ENCODE peak calls at places on chromosomes 5 and 9, in eight cellular contexts. One of them, this sample, is unnamed.

GRCh38 chr5:14417232-14417730 is 164.3 kb upstream of the OTULINL start:
- DNase-seq in EL: no peak
- DNase-seq in choroid plexus epithelial cell: peak; percentile 90
- DNase-seq in memory B cell: no peak
- DNase-seq in anterior cingulate cortex: no peak
- DNase-seq in NCI-H526 treated with DMSO at 0.1 percent for 48 hours: no peak
- DNase-seq in kidney: no peak
- DNase-seq in activated CD8-positive, alpha-beta memory T cell treated with anti-CD3 and anti-CD28 coated beads, Interleukin-2, amount 50 U/mL, for 48 hours: no peak
- DNase-seq in this sample: no peak

GRCh38 chr5:58761418-58761817 is 178.5 kb downstream of the RAB3C start:
- DNase-seq in EL: no peak
- DNase-seq in choroid plexus epithelial cell: no peak
- DNase-seq in memory B cell: no peak
- DNase-seq in anterior cingulate cortex: no peak
- DNase-seq in NCI-H526 treated with DMSO at 0.1 percent for 48 hours: no peak
- DNase-seq in kidney: no peak
- DNase-seq in activated CD8-positive, alpha-beta memory T cell treated with anti-CD3 and anti-CD28 coated beads, Interleukin-2, amount 50 U/mL, for 48 hours: no peak
- DNase-seq in this sample: no peak

GRCh38 chr5:125559296-125559695 is 812.9 kb upstream of the ZNF608 start:
- DNase-seq in EL: peak; percentile 90
- DNase-seq in choroid plexus epithelial cell: peak; percentile 97
- DNase-seq in memory B cell: no peak
- DNase-seq in anterior cingulate cortex: no peak
- DNase-seq in NCI-H526 treated with DMSO at 0.1 percent for 48 hours: no peak
- DNase-seq in kidney: no peak
- DNase-seq in activated CD8-positive, alpha-beta memory T cell treated with anti-CD3 and anti-CD28 coated beads, Interleukin-2, amount 50 U/mL, for 48 hours: no peak
- DNase-seq in this sample: no peak

GRCh38 chr5:5424736-5425135 is 2.3 kb downstream of the ICE1 start:
- DNase-seq in EL: no peak
- DNase-seq in choroid plexus epithelial cell: no peak
- DNase-seq in memory B cell: no peak
- DNase-seq in anterior cingulate cortex: no peak
- DNase-seq in NCI-H526 treated with DMSO at 0.1 percent for 48 hours: no peak
- DNase-seq in kidney: no peak
- DNase-seq in activated CD8-positive, alpha-beta memory T cell treated with anti-CD3 and anti-CD28 coated beads, Interleukin-2, amount 50 U/mL, for 48 hours: peak; percentile 62
- DNase-seq in this sample: no peak

GRCh38 chr5:12703254-12703653 is 799.0 kb upstream of the CTNND2 start:
- DNase-seq in EL: no peak
- DNase-seq in choroid plexus epithelial cell: no peak
- DNase-seq in memory B cell: no peak
- DNase-seq in anterior cingulate cortex: no peak
- DNase-seq in NCI-H526 treated with DMSO at 0.1 percent for 48 hours: no peak
- DNase-seq in kidney: no peak
- DNase-seq in activated CD8-positive, alpha-beta memory T cell treated with anti-CD3 and anti-CD28 coated beads, Interleukin-2, amount 50 U/mL, for 48 hours: no peak
- DNase-seq in this sample: no peak

GRCh38 chr5:180130876-180131740 is 59.5 kb upstream of the RNF130 start:
- DNase-seq in EL: no peak
- DNase-seq in choroid plexus epithelial cell: peak; percentile 3
- DNase-seq in memory B cell: no peak
- DNase-seq in anterior cingulate cortex: no peak
- DNase-seq in NCI-H526 treated with DMSO at 0.1 percent for 48 hours: no peak
- DNase-seq in kidney: peak; percentile 53
- DNase-seq in activated CD8-positive, alpha-beta memory T cell treated with anti-CD3 and anti-CD28 coated beads, Interleukin-2, amount 50 U/mL, for 48 hours: peak; percentile 29
- DNase-seq in this sample: no peak

GRCh38 chr5:41256400-41256799 is 43.1 kb upstream of the C6 start:
- DNase-seq in EL: no peak
- DNase-seq in choroid plexus epithelial cell: peak; percentile 51
- DNase-seq in memory B cell: no peak
- DNase-seq in anterior cingulate cortex: no peak
- DNase-seq in NCI-H526 treated with DMSO at 0.1 percent for 48 hours: no peak
- DNase-seq in kidney: no peak
- DNase-seq in activated CD8-positive, alpha-beta memory T cell treated with anti-CD3 and anti-CD28 coated beads, Interleukin-2, amount 50 U/mL, for 48 hours: no peak
- DNase-seq in this sample: peak; percentile 36

GRCh38 chr5:172921906-172922305 is 37.3 kb upstream of the RPL26L1 start:
- DNase-seq in EL: no peak
- DNase-seq in choroid plexus epithelial cell: no peak
- DNase-seq in memory B cell: no peak
- DNase-seq in anterior cingulate cortex: no peak
- DNase-seq in NCI-H526 treated with DMSO at 0.1 percent for 48 hours: no peak
- DNase-seq in kidney: no peak
- DNase-seq in activated CD8-positive, alpha-beta memory T cell treated with anti-CD3 and anti-CD28 coated beads, Interleukin-2, amount 50 U/mL, for 48 hours: no peak
- DNase-seq in this sample: no peak

GRCh38 chr5:126267435-126267834 is 155.8 kb upstream of the GRAMD2B start:
- DNase-seq in EL: no peak
- DNase-seq in choroid plexus epithelial cell: no peak
- DNase-seq in memory B cell: no peak
- DNase-seq in anterior cingulate cortex: no peak
- DNase-seq in NCI-H526 treated with DMSO at 0.1 percent for 48 hours: no peak
- DNase-seq in kidney: no peak
- DNase-seq in activated CD8-positive, alpha-beta memory T cell treated with anti-CD3 and anti-CD28 coated beads, Interleukin-2, amount 50 U/mL, for 48 hours: no peak
- DNase-seq in this sample: no peak

GRCh38 chr9:76676857-76677256 is 87.4 kb upstream of the PCA3 start:
- DNase-seq in EL: no peak
- DNase-seq in choroid plexus epithelial cell: no peak
- DNase-seq in memory B cell: no peak
- DNase-seq in anterior cingulate cortex: no peak
- DNase-seq in NCI-H526 treated with DMSO at 0.1 percent for 48 hours: no peak
- DNase-seq in kidney: no peak
- DNase-seq in activated CD8-positive, alpha-beta memory T cell treated with anti-CD3 and anti-CD28 coated beads, Interleukin-2, amount 50 U/mL, for 48 hours: no peak
- DNase-seq in this sample: no peak

GRCh38 chr9:109766351-109766750 is 13.6 kb upstream of the PALM2AKAP2 start:
- DNase-seq in EL: peak; percentile 94
- DNase-seq in choroid plexus epithelial cell: peak; percentile 74
- DNase-seq in memory B cell: no peak
- DNase-seq in anterior cingulate cortex: no peak
- DNase-seq in NCI-H526 treated with DMSO at 0.1 percent for 48 hours: no peak
- DNase-seq in kidney: no peak
- DNase-seq in activated CD8-positive, alpha-beta memory T cell treated with anti-CD3 and anti-CD28 coated beads, Interleukin-2, amount 50 U/mL, for 48 hours: no peak
- DNase-seq in this sample: no peak

GRCh38 chr5:19058216-19058615 is 929.8 kb downstream of the CDH18 start:
- DNase-seq in EL: no peak
- DNase-seq in choroid plexus epithelial cell: no peak
- DNase-seq in memory B cell: no peak
- DNase-seq in anterior cingulate cortex: no peak
- DNase-seq in NCI-H526 treated with DMSO at 0.1 percent for 48 hours: no peak
- DNase-seq in kidney: no peak
- DNase-seq in activated CD8-positive, alpha-beta memory T cell treated with anti-CD3 and anti-CD28 coated beads, Interleukin-2, amount 50 U/mL, for 48 hours: no peak
- DNase-seq in this sample: no peak

GRCh38 chr9:91640428-91640827 is 216.8 kb upstream of the NFIL3 start:
- DNase-seq in EL: no peak
- DNase-seq in choroid plexus epithelial cell: no peak
- DNase-seq in memory B cell: no peak
- DNase-seq in anterior cingulate cortex: no peak
- DNase-seq in NCI-H526 treated with DMSO at 0.1 percent for 48 hours: no peak
- DNase-seq in kidney: no peak
- DNase-seq in activated CD8-positive, alpha-beta memory T cell treated with anti-CD3 and anti-CD28 coated beads, Interleukin-2, amount 50 U/mL, for 48 hours: no peak
- DNase-seq in this sample: no peak

This sample was measured in NCI-H446 treated with DMSO at 0.1 percent for 48 hours.